ENCODE peak calls at places on chromosomes 4 and X, in six cellular contexts. J is cardiac fibroblast, W is heart left ventricle, T is OCI-LY7, G is fibroblast of the aortic adventitia, H is astrocyte of the cerebellum. I is an unnamed sample.
A peak's percentile ranks its signal among the peaks of the same experiment; 100 is the strongest.

GRCh38 chrX:73850124-73851013 is 287.4 kb downstream of the CHIC1 start:
- DNase-seq in J (peak; percentile 26), W (peak; percentile 46), T (no peak), G (peak; percentile 37), H (peak; percentile 13), I (no peak)

GRCh38 chr4:5890063-5890727 is 2.7 kb downstream of the CRMP1 start:
- DNase-seq in J (no peak), W (no peak), T (no peak), G (no peak), H (no peak), I (no peak)

GRCh38 chr4:143381171-143382118 is 44.8 kb downstream of the GAB1 start:
- DNase-seq in J (peak; percentile 89), W (peak; percentile 92), T (peak; percentile 80), G (peak; percentile 86), H (peak; percentile 75), I (no peak)

GRCh38 chr4:89347363-89347762 is 39.8 kb upstream of the GPRIN3 start:
- DNase-seq in J (no peak), W (no peak), T (no peak), G (no peak), H (no peak), I (no peak)

GRCh38 chr4:184376136-184376838 is 98.1 kb downstream of the IRF2 start:
- DNase-seq in J (no peak), W (no peak), T (no peak), G (no peak), H (no peak), I (no peak)

GRCh38 chrX:68868316-68868715 is 39.5 kb downstream of the EFNB1 start:
- DNase-seq in J (peak; percentile 18), W (no peak), T (no peak), G (no peak), H (no peak), I (no peak)

GRCh38 chr4:53763813-53764597 is 172.7 kb upstream of the LNX1 start:
- DNase-seq in J (peak; percentile 80), W (no peak), T (no peak), G (peak; percentile 90), H (peak; percentile 26), I (peak; percentile 68)

GRCh38 chr4:76989391-76990061 is 40.0 kb downstream of the SEPTIN11 start:
- DNase-seq in J (no peak), W (no peak), T (no peak), G (no peak), H (no peak), I (no peak)

GRCh38 chrX:71095971-71096701 is 485 bp downstream of the FOXO4 start:
- DNase-seq in J (no peak), W (no peak), T (no peak), G (peak; percentile 47), H (peak; percentile 2), I (no peak)

GRCh38 chrX:1164322-1165288 is 47.8 kb downstream of the CRLF2 start:
- DNase-seq in J (no peak), W (no peak), T (peak; percentile 76), G (no peak), H (no peak), I (no peak)

GRCh38 chr4:36351082-36351666 is 69.8 kb downstream of the DTHD1 start:
- DNase-seq in J (peak; percentile 63), W (peak; percentile 47), T (peak; percentile 58), G (peak; percentile 14), H (peak; percentile 28), I (no peak)

GRCh38 chrX:6644411-6644810 is 109.5 kb upstream of the VCX3A start:
- DNase-seq in J (no peak), W (no peak), T (peak; percentile 1), G (no peak), H (no peak), I (no peak)

GRCh38 chrX:53116101-53116500 is 22.2 kb downstream of the KANTR start:
- DNase-seq in J (peak; percentile 89), W (no peak), T (no peak), G (peak; percentile 90), H (peak; percentile 68), I (no peak)

GRCh38 chrX:118182050-118182449 is 65.4 kb upstream of the KLHL13 start:
- DNase-seq in J (no peak), W (no peak), T (no peak), G (no peak), H (no peak), I (no peak)

GRCh38 chrX:72604705-72605104 is 32.1 kb upstream of the HDAC8 start:
- DNase-seq in J (no peak), W (no peak), T (no peak), G (no peak), H (no peak), I (no peak)

GRCh38 chr4:99633772-99634171 is 23.9 kb downstream of the C4orf54 start:
- DNase-seq in J (no peak), W (no peak), T (no peak), G (no peak), H (no peak), I (no peak)

GRCh38 chr4:140238353-140239041 is 84.5 kb upstream of the MAML3 start:
- DNase-seq in J (peak; percentile 97), W (peak; percentile 97), T (no peak), G (peak; percentile 95), H (peak; percentile 33), I (no peak)

GRCh38 chr4:3461515-3462291 is 1.4 kb upstream of the DOK7 start:
- DNase-seq in J (peak; percentile 35), W (peak; percentile 91), T (no peak), G (no peak), H (no peak), I (no peak)

GRCh38 chr4:71634364-71634763 is 149.5 kb downstream of the GC start:
- DNase-seq in J (no peak), W (no peak), T (no peak), G (no peak), H (no peak), I (no peak)

GRCh38 chrX:148135738-148136137 is 154.6 kb downstream of the FMR1NB start:
- DNase-seq in J (peak; percentile 20), W (no peak), T (no peak), G (peak; percentile 58), H (no peak), I (no peak)

GRCh38 chrX:12383196-12383595 is 244.9 kb downstream of the FRMPD4 start:
- DNase-seq in J (no peak), W (no peak), T (no peak), G (no peak), H (no peak), I (no peak)

GRCh38 chr4:69092190-69092589 is 4.1 kb upstream of the UGT2B7 start:
- DNase-seq in J (peak; percentile 39), W (no peak), T (no peak), G (peak; percentile 60), H (peak; percentile 31), I (no peak)

GRCh38 chr4:80306255-80306654 is 29.3 kb upstream of the CFAP299 start:
- DNase-seq in J (no peak), W (no peak), T (no peak), G (no peak), H (no peak), I (no peak)

GRCh38 chrX:12308420-12308819 is 170.1 kb downstream of the FRMPD4 start:
- DNase-seq in J (no peak), W (no peak), T (no peak), G (no peak), H (no peak), I (no peak)

GRCh38 chr4:37845201-37845600 is 18.7 kb downstream of the PGM2 start:
- DNase-seq in J (no peak), W (no peak), T (peak; percentile 90), G (no peak), H (no peak), I (no peak)

GRCh38 chrX:77442728-77443127 is 4.5 kb upstream of the FGF16 start:
- DNase-seq in J (peak; percentile 46), W (no peak), T (no peak), G (peak; percentile 90), H (peak; percentile 59), I (peak; percentile 37)

GRCh38 chrX:29470029-29470428 is 745.3 kb upstream of the MAGEB2 start:
- DNase-seq in J (peak; percentile 72), W (no peak), T (no peak), G (peak; percentile 90), H (no peak), I (no peak)

GRCh38 chr4:168710353-168710946 is 213.6 kb downstream of the PALLD start:
- DNase-seq in J (peak; percentile 83), W (peak; percentile 44), T (no peak), G (peak; percentile 82), H (peak; percentile 63), I (peak; percentile 33)
- TF ChIP-seq CTCF in J (peak; percentile 61), W (peak; percentile 60), T (peak; percentile 54), G (peak; percentile 69), H (peak; percentile 66), I (peak; percentile 70)

GRCh38 chrX:46712733-46713132 is 46.2 kb downstream of the SLC9A7 start:
- DNase-seq in J (no peak), W (no peak), T (peak; percentile 41), G (no peak), H (no peak), I (no peak)

GRCh38 chrX:46715997-46716396 is 42.9 kb downstream of the SLC9A7 start:
- DNase-seq in J (no peak), W (no peak), T (no peak), G (no peak), H (no peak), I (no peak)

GRCh38 chrX:46710927-46711623 is 47.8 kb downstream of the SLC9A7 start:
- DNase-seq in J (no peak), W (no peak), T (peak; percentile 73), G (no peak), H (no peak), I (no peak)

GRCh38 chrX:46715521-46715920 is 43.4 kb downstream of the SLC9A7 start:
- DNase-seq in J (no peak), W (no peak), T (no peak), G (peak; percentile 28), H (no peak), I (no peak)

GRCh38 chrX:46713672-46714487 is 45.0 kb downstream of the SLC9A7 start:
- DNase-seq in J (peak; percentile 43), W (no peak), T (no peak), G (peak; percentile 54), H (no peak), I (no peak)
- H3K4me3 ChIP-seq in J (no peak overlapping the region), W (no peak overlapping the region), T (peak overlapping the region; percentile 56), G (no peak overlapping the region), H (no peak overlapping the region), I (no peak overlapping the region)

DNA sequence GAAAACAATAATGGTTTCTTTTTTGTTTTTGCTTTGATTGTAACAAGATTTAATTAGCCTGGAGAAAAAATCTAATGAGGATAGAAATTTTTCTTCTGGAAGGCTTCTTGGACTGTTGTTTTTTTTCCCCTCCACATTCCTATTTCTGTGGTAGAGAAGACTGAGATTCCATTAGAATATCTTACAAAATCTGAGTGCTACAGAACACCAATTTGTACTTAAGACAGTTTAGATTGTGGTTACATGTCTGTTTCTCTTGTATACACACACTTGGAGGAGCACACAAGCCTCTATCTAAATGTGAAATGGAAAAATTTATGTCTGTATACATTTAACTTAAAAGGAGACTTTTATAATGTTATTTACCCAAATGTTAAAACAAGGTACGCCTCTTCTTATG is 176.9 kb upstream of the ARSJ start:
- DNase-seq in J (no peak), W (no peak), T (no peak), G (no peak), H (no peak), I (no peak)
- TF ChIP-seq CTCF in J (no peak), W (no peak), T (no peak), G (no peak), H (no peak), I (no peak)

GRCh38 chr4:82777857-82778525 is 20.6 kb downstream of the SCD5 start:
- DNase-seq in J (no peak), W (no peak), T (no peak), G (no peak), H (no peak), I (no peak)
- H3K4me3 ChIP-seq in J (no peak overlapping the region), W (no peak overlapping the region), T (no peak overlapping the region), G (no peak overlapping the region), H (no peak overlapping the region), I (no peak overlapping the region)

GRCh38 chr4:22692736-22693135 is at the start of gene GBA3:
- DNase-seq in J (no peak), W (no peak), T (no peak), G (no peak), H (no peak), I (no peak)
- TF ChIP-seq CTCF in J (no peak), W (no peak), T (no peak), G (no peak), H (no peak), I (no peak)